ENCODE peak calls at places on chromosomes 16 and 17, in ten cellular contexts. One of them, this sample, is unnamed.

GRCh38 chr17:5509482-5509881 is 23.1 kb downstream of the MIS12 start:
- DNase-seq in heart right ventricle: no peak
- DNase-seq in activated effector memory CD4-positive, alpha-beta T cell treated with anti-CD3 and anti-CD28 coated beads, Interleukin-2, amount 50 U/mL, for 16 hours: no peak
- DNase-seq in EL: peak; percentile 86
- DNase-seq in right cardiac atrium: no peak
- DNase-seq in NCI-H1092: no peak
- DNase-seq in HTR-8/SVneo: no peak
- DNase-seq in cardiac septum: no peak
- DNase-seq in activated CD4-positive, CD25-positive, alpha-beta regulatory T cell treated with anti-CD3 and anti-CD28 coated beads, Interleukin-2, amount 50 U/mL, for 16 hours: no peak
- DNase-seq in NCI-H1417 treated with DMSO at 0.1 percent for 48 hours: no peak
- DNase-seq in this sample: no peak

GRCh38 chr16:10937068-10937859 is 5.0 kb downstream of the DEXI start:
- DNase-seq in heart right ventricle: no peak
- DNase-seq in activated effector memory CD4-positive, alpha-beta T cell treated with anti-CD3 and anti-CD28 coated beads, Interleukin-2, amount 50 U/mL, for 16 hours: no peak
- DNase-seq in EL: no peak
- DNase-seq in right cardiac atrium: peak; percentile 73
- DNase-seq in NCI-H1092: no peak
- DNase-seq in HTR-8/SVneo: no peak
- DNase-seq in cardiac septum: no peak
- DNase-seq in activated CD4-positive, CD25-positive, alpha-beta regulatory T cell treated with anti-CD3 and anti-CD28 coated beads, Interleukin-2, amount 50 U/mL, for 16 hours: no peak
- DNase-seq in NCI-H1417 treated with DMSO at 0.1 percent for 48 hours: no peak
- DNase-seq in this sample: no peak

GRCh38 chr17:62778990-62779681 is 29.0 kb downstream of the MARCHF10 start:
- DNase-seq in heart right ventricle: no peak
- DNase-seq in activated effector memory CD4-positive, alpha-beta T cell treated with anti-CD3 and anti-CD28 coated beads, Interleukin-2, amount 50 U/mL, for 16 hours: no peak
- DNase-seq in EL: peak; percentile 99
- DNase-seq in right cardiac atrium: no peak
- DNase-seq in NCI-H1092: peak; percentile 57
- DNase-seq in HTR-8/SVneo: peak; percentile 90
- DNase-seq in cardiac septum: no peak
- DNase-seq in activated CD4-positive, CD25-positive, alpha-beta regulatory T cell treated with anti-CD3 and anti-CD28 coated beads, Interleukin-2, amount 50 U/mL, for 16 hours: no peak
- DNase-seq in NCI-H1417 treated with DMSO at 0.1 percent for 48 hours: peak; percentile 56
- DNase-seq in this sample: no peak

GRCh38 chr17:30244853-30245385 is 9.4 kb upstream of the SLC6A4 start:
- DNase-seq in heart right ventricle: no peak
- DNase-seq in activated effector memory CD4-positive, alpha-beta T cell treated with anti-CD3 and anti-CD28 coated beads, Interleukin-2, amount 50 U/mL, for 16 hours: no peak
- DNase-seq in EL: peak; percentile 91
- DNase-seq in right cardiac atrium: no peak
- DNase-seq in NCI-H1092: no peak
- DNase-seq in HTR-8/SVneo: no peak
- DNase-seq in cardiac septum: no peak
- DNase-seq in activated CD4-positive, CD25-positive, alpha-beta regulatory T cell treated with anti-CD3 and anti-CD28 coated beads, Interleukin-2, amount 50 U/mL, for 16 hours: no peak
- DNase-seq in NCI-H1417 treated with DMSO at 0.1 percent for 48 hours: no peak
- DNase-seq in this sample: no peak

GRCh38 chr16:14309001-14309886 is 238.1 kb downstream of the MRTFB start:
- DNase-seq in heart right ventricle: no peak
- DNase-seq in activated effector memory CD4-positive, alpha-beta T cell treated with anti-CD3 and anti-CD28 coated beads, Interleukin-2, amount 50 U/mL, for 16 hours: no peak
- DNase-seq in EL: peak; percentile 53
- DNase-seq in right cardiac atrium: no peak
- DNase-seq in NCI-H1092: no peak
- DNase-seq in HTR-8/SVneo: no peak
- DNase-seq in cardiac septum: no peak
- DNase-seq in activated CD4-positive, CD25-positive, alpha-beta regulatory T cell treated with anti-CD3 and anti-CD28 coated beads, Interleukin-2, amount 50 U/mL, for 16 hours: no peak
- DNase-seq in NCI-H1417 treated with DMSO at 0.1 percent for 48 hours: no peak
- DNase-seq in this sample: no peak

GRCh38 chr17:78935419-78936323 is 10.5 kb upstream of the TIMP2 start:
- DNase-seq in heart right ventricle: peak; percentile 57
- DNase-seq in activated effector memory CD4-positive, alpha-beta T cell treated with anti-CD3 and anti-CD28 coated beads, Interleukin-2, amount 50 U/mL, for 16 hours: no peak
- DNase-seq in EL: peak; percentile 99
- DNase-seq in right cardiac atrium: peak; percentile 82
- DNase-seq in NCI-H1092: no peak
- DNase-seq in HTR-8/SVneo: peak; percentile 93
- DNase-seq in cardiac septum: no peak
- DNase-seq in activated CD4-positive, CD25-positive, alpha-beta regulatory T cell treated with anti-CD3 and anti-CD28 coated beads, Interleukin-2, amount 50 U/mL, for 16 hours: no peak
- DNase-seq in NCI-H1417 treated with DMSO at 0.1 percent for 48 hours: no peak
- DNase-seq in this sample: peak; percentile 88

GRCh38 chr17:75721463-75722011 is 278 bp downstream of the ITGB4 start:
- DNase-seq in heart right ventricle: no peak
- DNase-seq in activated effector memory CD4-positive, alpha-beta T cell treated with anti-CD3 and anti-CD28 coated beads, Interleukin-2, amount 50 U/mL, for 16 hours: no peak
- DNase-seq in EL: no peak
- DNase-seq in right cardiac atrium: no peak
- DNase-seq in NCI-H1092: no peak
- DNase-seq in HTR-8/SVneo: no peak
- DNase-seq in cardiac septum: no peak
- DNase-seq in activated CD4-positive, CD25-positive, alpha-beta regulatory T cell treated with anti-CD3 and anti-CD28 coated beads, Interleukin-2, amount 50 U/mL, for 16 hours: no peak
- DNase-seq in NCI-H1417 treated with DMSO at 0.1 percent for 48 hours: no peak
- DNase-seq in this sample: no peak

GRCh38 chr16:30741461-30741914 is 6.7 kb upstream of the PHKG2 start:
- DNase-seq in heart right ventricle: no peak
- DNase-seq in activated effector memory CD4-positive, alpha-beta T cell treated with anti-CD3 and anti-CD28 coated beads, Interleukin-2, amount 50 U/mL, for 16 hours: no peak
- DNase-seq in EL: peak; percentile 92
- DNase-seq in right cardiac atrium: no peak
- DNase-seq in NCI-H1092: no peak
- DNase-seq in HTR-8/SVneo: peak; percentile 85
- DNase-seq in cardiac septum: peak; percentile 55
- DNase-seq in activated CD4-positive, CD25-positive, alpha-beta regulatory T cell treated with anti-CD3 and anti-CD28 coated beads, Interleukin-2, amount 50 U/mL, for 16 hours: no peak
- DNase-seq in NCI-H1417 treated with DMSO at 0.1 percent for 48 hours: no peak
- DNase-seq in this sample: peak; percentile 71

GRCh38 chr17:60630352-60630751 is 30.4 kb downstream of the PPM1D start:
- DNase-seq in heart right ventricle: no peak
- DNase-seq in activated effector memory CD4-positive, alpha-beta T cell treated with anti-CD3 and anti-CD28 coated beads, Interleukin-2, amount 50 U/mL, for 16 hours: no peak
- DNase-seq in EL: no peak
- DNase-seq in right cardiac atrium: peak; percentile 75
- DNase-seq in NCI-H1092: no peak
- DNase-seq in HTR-8/SVneo: no peak
- DNase-seq in cardiac septum: no peak
- DNase-seq in activated CD4-positive, CD25-positive, alpha-beta regulatory T cell treated with anti-CD3 and anti-CD28 coated beads, Interleukin-2, amount 50 U/mL, for 16 hours: no peak
- DNase-seq in NCI-H1417 treated with DMSO at 0.1 percent for 48 hours: no peak
- DNase-seq in this sample: peak; percentile 40

GRCh38 chr16:1974157-1975070 is 2.6 kb downstream of the TBL3 start:
- DNase-seq in heart right ventricle: no peak
- DNase-seq in activated effector memory CD4-positive, alpha-beta T cell treated with anti-CD3 and anti-CD28 coated beads, Interleukin-2, amount 50 U/mL, for 16 hours: no peak
- DNase-seq in EL: no peak
- DNase-seq in right cardiac atrium: no peak
- DNase-seq in NCI-H1092: no peak
- DNase-seq in HTR-8/SVneo: no peak
- DNase-seq in cardiac septum: no peak
- DNase-seq in activated CD4-positive, CD25-positive, alpha-beta regulatory T cell treated with anti-CD3 and anti-CD28 coated beads, Interleukin-2, amount 50 U/mL, for 16 hours: no peak
- DNase-seq in NCI-H1417 treated with DMSO at 0.1 percent for 48 hours: no peak
- DNase-seq in this sample: no peak

This sample was measured in tibial artery.